ENCODE peak calls at places on chromosomes 2 and 18, in nine cellular contexts. T, B, U, O, D, W, K, X and A are unnamed samples.

GRCh38 chr2:218781691-218782528 is at the start of gene CYP27A1:
- DNase-seq in T (no peak), B (peak; percentile 60), U (no peak), O (peak; percentile 5), D (peak; percentile 44), W (peak; percentile 59), K (no peak), X (peak; percentile 69), A (peak; percentile 63)

GRCh38 chr18:56812674-56813073 is 161.5 kb downstream of the WDR7 start:
- DNase-seq in T (no peak), B (no peak), U (no peak), O (no peak), D (no peak), W (no peak), K (no peak), X (no peak), A (no peak)

GRCh38 chr2:191481305-191482075 is 196.4 kb upstream of the NABP1 start:
- DNase-seq in T (no peak), B (no peak), U (no peak), O (no peak), D (no peak), W (no peak), K (no peak), X (no peak), A (no peak)

GRCh38 chr18:75251466-75251865 is 40.9 kb downstream of the TSHZ1 start:
- DNase-seq in T (no peak), B (no peak), U (no peak), O (no peak), D (no peak), W (no peak), K (no peak), X (no peak), A (no peak)

GRCh38 chr2:209147981-209148380 is 275.9 kb upstream of the MAP2 start:
- DNase-seq in T (no peak), B (no peak), U (no peak), O (no peak), D (no peak), W (no peak), K (no peak), X (no peak), A (no peak)

GRCh38 chr2:86541282-86541681 is 22.0 kb downstream of the CHMP3 start:
- DNase-seq in T (no peak), B (no peak), U (no peak), O (no peak), D (no peak), W (no peak), K (no peak), X (no peak), A (no peak)

GRCh38 chr2:238821944-238822670 is 25.8 kb upstream of the TWIST2 start:
- DNase-seq in T (no peak), B (no peak), U (no peak), O (no peak), D (no peak), W (no peak), K (no peak), X (no peak), A (no peak)

GRCh38 chr2:49044265-49044664 is 110.0 kb downstream of the FSHR start:
- DNase-seq in T (no peak), B (no peak), U (no peak), O (no peak), D (no peak), W (no peak), K (no peak), X (no peak), A (no peak)

GRCh38 chr2:23375448-23375847 is 9.5 kb upstream of the KLHL29 start:
- DNase-seq in T (peak; percentile 28), B (no peak), U (no peak), O (no peak), D (peak; percentile 87), W (no peak), K (no peak), X (no peak), A (no peak)

GRCh38 chr2:29225814-29226213 is 110.6 kb downstream of the CLIP4 start:
- DNase-seq in T (no peak), B (no peak), U (no peak), O (no peak), D (no peak), W (no peak), K (no peak), X (no peak), A (no peak)

GRCh38 chr2:88955607-88956006 is 264.1 kb downstream of the RPIA start:
- DNase-seq in T (no peak), B (no peak), U (no peak), O (no peak), D (no peak), W (no peak), K (no peak), X (no peak), A (no peak)

GRCh38 chr2:28544915-28545589 is 49.2 kb downstream of the PLB1 start:
- DNase-seq in T (peak; percentile 64), B (no peak), U (no peak), O (no peak), D (no peak), W (no peak), K (no peak), X (no peak), A (no peak)

GRCh38 chr2:186771395-186771794 is 77.5 kb downstream of the FAM171B start:
- DNase-seq in T (no peak), B (no peak), U (no peak), O (no peak), D (no peak), W (no peak), K (no peak), X (no peak), A (no peak)

GRCh38 chr2:68040078-68040477 is 22.7 kb downstream of the C1D start:
- DNase-seq in T (no peak), B (no peak), U (no peak), O (no peak), D (no peak), W (no peak), K (no peak), X (no peak), A (no peak)

GRCh38 chr2:19250906-19251305 is 107.5 kb downstream of the OSR1 start:
- DNase-seq in T (no peak), B (no peak), U (no peak), O (no peak), D (no peak), W (no peak), K (no peak), X (no peak), A (no peak)

GRCh38 chr2:119548516-119549120 is 4.4 kb downstream of the CFAP221 start:
- DNase-seq in T (no peak), B (no peak), U (no peak), O (no peak), D (no peak), W (no peak), K (no peak), X (no peak), A (no peak)

GRCh38 chr2:196959750-196960392 is 33.4 kb upstream of the PGAP1 start:
- DNase-seq in T (no peak), B (no peak), U (no peak), O (no peak), D (no peak), W (no peak), K (no peak), X (no peak), A (no peak)

GRCh38 chr18:48290162-48290926 is 118.8 kb downstream of the ZBTB7C start:
- DNase-seq in T (no peak), B (no peak), U (no peak), O (no peak), D (no peak), W (no peak), K (no peak), X (no peak), A (peak; percentile 14)

GRCh38 chr18:21741511-21742322 is 1.1 kb downstream of the MIB1 start:
- DNase-seq in T (peak; percentile 35), B (peak; percentile 37), U (peak; percentile 38), O (peak; percentile 32), D (peak; percentile 27), W (peak; percentile 69), K (peak; percentile 26), X (no peak), A (peak; percentile 15)

GRCh38 chr2:237304763-237305514 is 109.0 kb downstream of the COL6A3 start:
- DNase-seq in T (no peak), B (no peak), U (no peak), O (no peak), D (no peak), W (no peak), K (no peak), X (no peak), A (no peak)

GRCh38 chr2:10832228-10832936 is 19.8 kb upstream of the PDIA6 start:
- DNase-seq in T (peak; percentile 86), B (peak; percentile 79), U (peak; percentile 85), O (peak; percentile 89), D (peak; percentile 93), W (peak; percentile 85), K (peak; percentile 82), X (peak; percentile 77), A (peak; percentile 55)

GRCh38 chr2:97914691-97915213 is 81.0 kb downstream of the TMEM131 start:
- DNase-seq in T (no peak), B (no peak), U (no peak), O (no peak), D (peak; percentile 25), W (no peak), K (no peak), X (no peak), A (no peak)

GRCh38 chr2:97708608-97709007 is 4.8 kb upstream of the ZAP70 start:
- DNase-seq in T (no peak), B (no peak), U (no peak), O (no peak), D (no peak), W (no peak), K (no peak), X (no peak), A (no peak)

GRCh38 chr2:45962522-45962921 is 311.0 kb downstream of the PRKCE start:
- DNase-seq in T (no peak), B (peak; percentile 72), U (no peak), O (no peak), D (no peak), W (peak; percentile 73), K (no peak), X (peak; percentile 29), A (peak; percentile 49)

GRCh38 chr2:157901325-157901724 is 25.2 kb upstream of the ACVR1 start:
- DNase-seq in T (peak; percentile 35), B (no peak), U (no peak), O (no peak), D (no peak), W (no peak), K (no peak), X (no peak), A (no peak)

GRCh38 chr2:161030260-161031063 is 129.8 kb upstream of the TANK start:
- DNase-seq in T (no peak), B (no peak), U (no peak), O (no peak), D (no peak), W (no peak), K (no peak), X (no peak), A (no peak)

GRCh38 chr2:47054867-47055266 is 100.2 kb downstream of the STPG4 start:
- DNase-seq in T (no peak), B (no peak), U (no peak), O (no peak), D (no peak), W (no peak), K (no peak), X (no peak), A (no peak)

GRCh38 chr2:11241804-11242203 is 86.5 kb downstream of the SLC66A3 start:
- DNase-seq in T (no peak), B (no peak), U (no peak), O (no peak), D (no peak), W (no peak), K (no peak), X (no peak), A (no peak)